ENCODE peak calls at places on chromosomes 12 and 14, in five cellular contexts. D, S, M, C and U are unnamed samples.

GRCh38 chr12:27615331-27615891 is 80.8 kb upstream of the REP15 start:
- DNase-seq in D (no peak), S (no peak), M (no peak), C (peak; percentile 71), U (no peak)

GRCh38 chr14:100832311-100832960 is 6.5 kb downstream of the MEG3 start:
- DNase-seq in D (no peak), S (no peak), M (no peak), C (no peak), U (no peak)

GRCh38 chr12:80033457-80033856 is 65.9 kb upstream of the OTOGL start:
- DNase-seq in D (no peak), S (no peak), M (no peak), C (no peak), U (no peak)

GRCh38 chr12:113231275-113232231 is 10.3 kb downstream of the TPCN1 start:
- DNase-seq in D (peak; percentile 72), S (no peak), M (peak; percentile 25), C (peak; percentile 54), U (no peak)

GRCh38 chr12:21618566-21618965 is 13.9 kb upstream of the GYS2 start:
- DNase-seq in D (no peak), S (no peak), M (no peak), C (no peak), U (no peak)

GRCh38 chr12:131457028-131457310 is 253.9 kb upstream of the SFSWAP start:
- DNase-seq in D (no peak), S (no peak), M (no peak), C (no peak), U (no peak)

GRCh38 chr12:52582971-52583456 is 9.4 kb upstream of the KRT74 start:
- DNase-seq in D (peak; percentile 53), S (peak; percentile 72), M (peak; percentile 68), C (peak; percentile 36), U (peak; percentile 77)

GRCh38 chr12:54980341-54980740 is 4.2 kb downstream of the TESPA1 start:
- DNase-seq in D (no peak), S (no peak), M (no peak), C (no peak), U (no peak)

GRCh38 chr12:25957898-25958253 is 606 bp upstream of the RASSF8 start:
- DNase-seq in D (peak; percentile 93), S (no peak), M (no peak), C (no peak), U (peak; percentile 33)

GRCh38 chr12:112463478-112463877 is 44.7 kb downstream of the PTPN11 start:
- DNase-seq in D (no peak), S (no peak), M (no peak), C (no peak), U (no peak)

DNA sequence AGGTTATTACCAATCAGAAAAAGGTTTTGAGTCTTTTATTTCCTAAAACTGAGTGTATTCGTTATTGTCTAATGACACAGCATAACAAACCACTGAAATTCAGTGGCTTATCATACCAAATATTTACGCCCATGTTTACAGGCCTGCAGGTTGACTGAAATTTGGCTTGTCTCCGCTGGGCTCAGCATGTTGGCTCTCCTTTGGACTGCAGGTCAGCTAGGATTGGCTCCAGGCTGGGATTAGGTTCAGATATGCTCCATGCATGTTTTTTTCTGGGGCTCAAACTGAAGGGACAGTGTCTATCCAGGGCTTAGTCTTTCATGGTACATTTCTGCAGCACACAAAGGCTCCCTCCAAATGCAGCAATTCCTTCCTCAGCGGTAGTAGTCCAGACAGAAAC is 569.9 kb downstream of the DIO2 start:
- DNase-seq in D (no peak), S (no peak), M (no peak), C (no peak), U (no peak)
- TF ChIP-seq POLR2A in D (no peak), S (no peak), M (no peak), C (no peak), U (no peak)

DNA sequence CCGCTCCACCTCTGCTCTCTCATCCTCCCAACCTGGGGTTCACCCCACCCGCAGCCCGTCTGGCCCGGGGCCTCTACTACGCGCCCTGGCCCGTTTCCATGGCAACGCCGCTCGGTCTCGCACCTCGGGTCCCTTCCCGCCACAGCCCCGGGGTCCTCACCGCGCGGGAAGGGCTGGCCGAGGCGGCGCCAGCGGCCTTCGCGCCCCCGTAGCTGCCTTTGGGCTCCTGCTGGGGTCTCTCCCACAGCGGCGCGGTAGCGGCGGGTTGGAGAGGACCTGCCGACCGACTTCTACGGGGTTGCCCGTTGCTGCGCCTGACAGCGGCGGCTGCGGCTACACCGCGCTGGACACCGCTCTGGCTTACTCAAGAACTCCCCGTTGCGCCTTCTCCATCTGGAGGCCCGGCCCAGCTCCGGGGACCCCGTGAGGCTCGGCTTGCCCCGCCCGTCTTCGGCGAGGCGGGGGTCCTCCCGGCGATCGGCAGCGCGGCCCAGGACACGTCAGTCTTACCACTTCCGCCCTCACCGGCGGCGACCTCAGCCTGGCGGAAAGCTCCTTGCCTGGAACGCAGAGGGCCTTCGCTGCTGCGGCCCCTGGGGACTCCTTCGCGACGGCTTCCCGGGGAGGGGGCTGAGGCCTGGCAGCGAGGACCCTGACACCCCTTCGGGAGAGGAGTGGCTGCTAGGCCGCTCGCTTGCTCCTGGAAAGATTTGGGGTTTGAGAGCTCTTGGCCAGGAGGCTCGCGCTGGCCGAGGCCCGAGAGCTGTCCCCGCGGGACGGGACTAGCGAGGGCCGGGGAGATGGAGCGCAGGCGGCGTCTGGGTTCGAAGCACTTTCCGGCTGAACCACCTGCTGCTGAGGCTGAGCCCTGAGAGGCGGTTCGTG is at the start of gene TM9SF1:
- DNase-seq in D (peak; percentile 93), S (peak; percentile 78), M (peak; percentile 94), C (peak; percentile 57), U (peak; percentile 73)
- TF ChIP-seq POLR2A in D (no peak), S (peak; percentile 68), M (peak; percentile 57), C (no peak), U (peak; percentile 71)

GRCh38 chr12:4273651-4274395 is at the start of gene CCND2:
- DNase-seq in D (peak; percentile 19), S (peak; percentile 74), M (peak; percentile 99), C (no peak), U (peak; percentile 27)
- TF ChIP-seq POLR2A in D (no peak), S (peak; percentile 88), M (peak; percentile 98), C (no peak), U (no peak)

GRCh38 chr14:55129086-55129427 is at the start of gene LGALS3:
- DNase-seq in D (peak; percentile 23), S (peak; percentile 82), M (peak; percentile 86), C (no peak), U (peak; percentile 32)
- TF ChIP-seq POLR2A in D (peak; percentile 42), S (peak; percentile 82), M (no peak), C (peak; percentile 82), U (peak; percentile 76)

GRCh38 chr12:124863409-124864325 is at the start of gene SCARB1:
- DNase-seq in D (peak; percentile 71), S (peak; percentile 76), M (peak; percentile 89), C (peak; percentile 36), U (peak; percentile 87)
- TF ChIP-seq POLR2A in D (peak; percentile 82), S (peak; percentile 60), M (no peak), C (peak; percentile 85), U (no peak)

GRCh38 chr12:57941165-57941894 is at the start of gene ATP23:
- DNase-seq in D (peak; percentile 86), S (peak; percentile 92), M (peak; percentile 96), C (peak; percentile 81), U (peak; percentile 91)
- TF ChIP-seq POLR2A in D (peak; percentile 85), S (peak; percentile 82), M (peak; percentile 58), C (peak; percentile 92), U (peak; percentile 90)

GRCh38 chr14:64186231-64187129 is 107.7 kb downstream of the ESR2 start:
- DNase-seq in D (no peak), S (no peak), M (no peak), C (no peak), U (no peak)
- TF ChIP-seq POLR2A in D (no peak), S (no peak), M (no peak), C (no peak), U (no peak)

GRCh38 chr14:104766863-104767633 is 14.1 kb downstream of the SIVA1 start:
- DNase-seq in D (no peak), S (no peak), M (no peak), C (no peak), U (no peak)
- TF ChIP-seq POLR2A in D (no peak), S (no peak), M (no peak), C (no peak), U (no peak)

DNA sequence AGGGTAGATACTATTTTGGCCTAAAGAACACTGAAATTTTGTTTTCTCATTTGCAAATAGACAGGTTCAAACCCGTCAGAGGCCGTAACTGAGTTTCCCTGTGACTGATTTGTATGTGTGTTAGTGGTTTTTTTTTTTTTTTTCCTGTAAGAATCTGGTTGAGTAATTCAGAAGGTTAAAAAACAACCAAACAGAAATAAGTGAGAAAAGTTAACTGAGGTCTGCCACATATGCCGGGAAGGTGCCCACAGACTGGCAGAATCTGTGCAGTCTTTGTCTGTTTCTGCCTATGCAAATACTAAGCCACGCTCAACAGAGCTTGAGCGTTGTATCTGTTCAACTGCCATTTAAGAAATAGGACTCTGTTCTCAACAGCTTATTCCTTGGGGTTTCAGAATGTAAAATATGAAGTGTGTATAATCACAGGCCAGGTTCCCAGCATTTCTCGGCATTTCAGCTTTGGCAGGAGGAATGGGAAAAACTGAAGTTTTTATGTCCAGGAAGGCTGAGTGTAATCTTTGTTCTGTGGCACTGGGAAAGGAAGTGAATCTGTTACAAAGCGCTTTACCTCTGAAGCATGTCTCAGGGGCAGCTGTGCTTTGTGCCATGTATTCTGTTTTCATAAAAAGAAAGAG is 181.9 kb downstream of the PRKCH start:
- DNase-seq in D (peak; percentile 93), S (no peak), M (no peak), C (no peak), U (no peak)
- TF ChIP-seq POLR2A in D (no peak), S (no peak), M (no peak), C (no peak), U (no peak)

GRCh38 chr12:90827567-90827966 is 127.4 kb downstream of the CCER1 start:
- DNase-seq in D (no peak), S (no peak), M (no peak), C (no peak), U (no peak)
- TF ChIP-seq POLR2A in D (no peak), S (no peak), M (no peak), C (no peak), U (no peak)